ENCODE peak calls at places on chromosomes 5 and 9, in ten cellular contexts. W, Z, F, L, K, V, C, R, H and O are unnamed samples. For H3K4me1, the result is how much of the 10 kb centered on the place peaks cover.

GRCh38 chr9:36818965-36819870 is 214.8 kb downstream of the PAX5 start:
- DNase-seq in W (no peak), Z (no peak), F (peak), L (no peak), K (no peak), V (no peak), C (no peak), R (no peak), H (no peak), O (no peak)

GRCh38 chr9:133705576-133705975 is 32.6 kb downstream of the SARDH start:
- DNase-seq in W (peak), Z (no peak), F (no peak), L (peak), K (no peak), V (no peak), C (no peak), R (no peak), H (no peak), O (no peak)

GRCh38 chr5:53819482-53819881 is 259.0 kb downstream of the NDUFS4 start:
- DNase-seq in W (no peak), Z (no peak), F (no peak), L (no peak), K (no peak), V (no peak), C (no peak), R (no peak), H (no peak), O (no peak)

GRCh38 chr5:161544350-161544765 is 2.2 kb downstream of the GABRB2 start:
- DNase-seq in W (peak), Z (no peak), F (peak), L (no peak), K (peak), V (peak), C (peak), R (no peak), H (peak), O (no peak)

GRCh38 chr9:87119328-87119881 is 172.1 kb upstream of the GAS1 start:
- DNase-seq in W (no peak), Z (no peak), F (peak), L (peak), K (no peak), V (no peak), C (peak), R (peak), H (no peak), O (no peak)

GRCh38 chr5:157689942-157690689 is 18.8 kb downstream of the C5orf52 start:
- DNase-seq in W (no peak), Z (no peak), F (peak), L (no peak), K (no peak), V (no peak), C (peak), R (no peak), H (no peak), O (no peak)

GRCh38 chr9:120486347-120486746 is 93.6 kb downstream of the CDK5RAP2 start:
- DNase-seq in W (no peak), Z (no peak), F (no peak), L (no peak), K (no peak), V (no peak), C (peak), R (no peak), H (peak), O (no peak)

GRCh38 chr9:132630811-132631210 is 39.0 kb downstream of the DDX31 start:
- DNase-seq in W (no peak), Z (no peak), F (no peak), L (no peak), K (no peak), V (no peak), C (no peak), R (no peak), H (no peak), O (no peak)

GRCh38 chr5:119840175-119840574 is 210.8 kb downstream of the FAM170A start:
- DNase-seq in W (no peak), Z (no peak), F (no peak), L (no peak), K (no peak), V (no peak), C (no peak), R (no peak), H (no peak), O (no peak)

GRCh38 chr5:111512026-111512405 is 319 bp downstream of the STARD4 start:
- DNase-seq in W (no peak), Z (no peak), F (peak), L (no peak), K (peak), V (no peak), C (peak), R (no peak), H (no peak), O (no peak)

GRCh38 chr5:176413255-176413565 is 3.1 kb downstream of the CLTB start:
- DNase-seq in W (no peak), Z (no peak), F (no peak), L (peak), K (no peak), V (no peak), C (peak), R (peak), H (no peak), O (no peak)

GRCh38 chr9:125854553-125855275 is 107.5 kb downstream of the PBX3 start:
- DNase-seq in W (no peak), Z (no peak), F (no peak), L (no peak), K (no peak), V (no peak), C (peak), R (peak), H (no peak), O (no peak)

GRCh38 chr5:39376293-39376714 is 12.0 kb upstream of the C9 start:
- DNase-seq in W (peak), Z (peak), F (peak), L (no peak), K (peak), V (peak), C (peak), R (peak), H (no peak), O (peak)

GRCh38 chr9:129367287-129367686 is 189.2 kb upstream of the IER5L start:
- DNase-seq in W (no peak), Z (no peak), F (no peak), L (no peak), K (no peak), V (no peak), C (no peak), R (no peak), H (no peak), O (no peak)

GRCh38 chr5:42656661-42657035 is 100.0 kb upstream of the CCDC152 start:
- DNase-seq in W (peak), Z (no peak), F (peak), L (no peak), K (no peak), V (no peak), C (peak), R (no peak), H (no peak), O (no peak)

GRCh38 chr9:87850405-87850804 is 32.3 kb upstream of the SPATA31E1 start:
- DNase-seq in W (no peak), Z (no peak), F (peak), L (no peak), K (no peak), V (no peak), C (peak), R (peak), H (no peak), O (no peak)

GRCh38 chr5:43646997-43647396 is 44.0 kb downstream of the NNT start:
- DNase-seq in W (no peak), Z (no peak), F (no peak), L (no peak), K (no peak), V (no peak), C (peak), R (peak), H (no peak), O (no peak)

GRCh38 chr5:124649548-124650501 is 96.6 kb downstream of the ZNF608 start:
- DNase-seq in W (peak), Z (peak), F (peak), L (peak), K (peak), V (peak), C (peak), R (peak), H (peak), O (no peak)

GRCh38 chr5:93886917-93887361 is 145.5 kb upstream of the POU5F2 start:
- DNase-seq in W (no peak), Z (no peak), F (peak), L (no peak), K (peak), V (no peak), C (no peak), R (no peak), H (no peak), O (peak)

GRCh38 chr9:129336601-129337286 is 158.7 kb upstream of the IER5L start:
- DNase-seq in W (peak), Z (peak), F (peak), L (no peak), K (peak), V (peak), C (peak), R (no peak), H (peak), O (peak)

DNA sequence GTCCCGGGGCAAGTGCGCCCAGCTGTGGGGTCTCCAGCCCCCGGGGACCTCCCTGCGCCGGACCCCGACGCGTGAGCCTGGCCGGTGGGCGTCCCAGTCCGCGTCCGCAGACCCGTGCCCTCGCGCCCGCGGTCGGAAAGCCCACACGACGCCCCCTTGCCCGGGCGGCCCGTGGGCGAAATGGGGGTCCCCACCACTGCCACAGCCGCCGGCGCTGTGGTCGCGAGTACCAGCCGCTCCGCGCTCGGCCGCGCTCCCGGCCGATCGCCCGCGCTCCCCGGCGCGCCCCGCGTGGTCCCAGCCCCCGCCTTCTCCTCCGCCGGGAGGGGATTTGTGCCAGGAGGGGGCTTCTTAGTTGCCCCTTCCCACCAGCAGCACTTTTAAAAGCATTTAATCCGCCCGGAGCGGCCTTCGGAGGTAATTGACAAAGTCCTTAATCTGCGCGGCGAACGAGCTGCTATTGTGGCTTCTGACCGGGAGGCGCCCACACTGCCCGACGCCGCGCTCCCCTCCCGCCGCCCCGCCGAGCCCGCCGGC is 426 bp upstream of the FIBCD1 start:
- DNase-seq in W (no peak), Z (no peak), F (no peak), L (no peak), K (no peak), V (peak), C (peak), R (no peak), H (no peak), O (no peak)
- H3K4me3 ChIP-seq in W (no peak), Z (no peak), F (peak), L (peak), K (peak), V (peak), C (peak), R (peak), H (peak), O (no peak)

DNA sequence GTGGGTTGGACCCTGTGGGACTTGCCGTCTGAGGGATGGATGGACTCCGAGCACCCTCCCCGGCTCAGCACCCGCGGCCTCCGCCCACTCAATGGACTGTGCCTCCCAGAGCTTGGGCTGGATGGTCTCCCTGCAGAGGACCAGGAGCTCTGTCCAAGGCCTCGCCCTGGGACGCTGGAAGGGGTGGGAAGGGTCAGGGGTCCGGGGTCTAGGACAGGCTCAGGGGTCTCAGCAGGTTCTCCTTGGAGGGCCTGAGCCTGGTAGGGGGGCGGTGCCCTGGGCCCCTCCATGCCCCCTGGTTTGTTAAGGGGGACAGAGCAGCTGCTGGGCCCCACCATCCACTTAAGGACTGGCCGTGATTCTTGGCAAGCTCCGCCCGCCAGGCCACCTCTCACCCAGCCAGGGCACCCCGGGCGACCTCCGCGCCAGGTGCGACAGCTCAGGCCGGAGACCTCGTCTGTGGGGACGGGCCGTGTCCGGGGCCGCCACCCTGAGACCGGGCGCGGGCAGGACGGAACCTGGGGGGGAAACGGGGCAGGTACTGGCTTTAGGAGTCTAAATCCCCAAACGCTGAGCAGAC is 29.2 kb downstream of the EXOC3 start:
- DNase-seq in W (no peak), Z (no peak), F (peak), L (peak), K (peak), V (peak), C (peak), R (no peak), H (peak), O (no peak)
- H3K4me1 ChIP-seq in W (under half), Z (under half), F (under half), L (under half), K (under half), V (under half), C (under half), R (under half), H (under half), O (under half)

DNA sequence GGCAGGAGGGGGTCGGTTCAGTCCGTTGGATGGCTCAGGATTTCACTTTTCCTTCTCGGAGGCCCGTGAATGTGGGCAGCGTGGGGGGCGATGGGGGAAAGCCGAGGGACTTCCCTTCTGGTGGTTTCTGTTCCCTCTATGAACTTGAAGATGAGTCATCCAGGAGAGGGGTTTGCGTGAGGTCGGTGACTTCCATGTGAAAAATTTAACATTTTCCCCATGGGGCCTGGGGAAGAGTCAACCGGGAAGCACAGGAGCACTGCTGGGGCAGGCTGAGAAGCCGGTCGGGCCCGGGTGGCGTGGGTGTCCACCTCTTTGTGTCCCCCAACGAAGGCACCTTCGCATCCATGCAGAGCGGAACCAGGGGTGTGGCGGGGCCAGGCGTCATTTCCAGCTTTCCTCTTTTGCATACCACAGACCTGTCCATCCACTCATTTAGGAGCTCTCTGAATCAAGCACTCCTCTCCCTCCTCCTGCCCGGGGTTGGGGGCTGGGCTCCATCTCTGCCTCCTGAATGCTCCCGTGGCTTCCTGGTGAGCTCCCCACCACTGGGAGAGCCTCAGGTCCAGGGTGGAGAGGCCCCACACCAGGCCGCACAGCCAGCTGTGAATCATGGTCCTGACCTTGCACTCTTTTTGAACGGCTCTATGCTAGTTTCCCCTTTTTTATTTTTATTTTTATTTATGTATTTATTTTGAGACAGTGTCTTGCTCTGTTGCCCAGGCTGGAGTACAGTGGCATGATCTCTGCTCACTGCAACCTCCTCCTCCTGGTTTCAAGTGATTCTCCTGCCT is 68.4 kb downstream of the ANKRD33B start:
- DNase-seq in W (peak), Z (no peak), F (peak), L (peak), K (no peak), V (no peak), C (no peak), R (no peak), H (no peak), O (no peak)
- H3K4me3 ChIP-seq in W (peak), Z (no peak), F (no peak), L (no peak), K (no peak), V (no peak), C (no peak), R (no peak), H (no peak), O (peak)

GRCh38 chr9:89065921-89066320 is 74.7 kb downstream of the S1PR3 start:
- DNase-seq in W (no peak), Z (no peak), F (no peak), L (no peak), K (no peak), V (no peak), C (no peak), R (no peak), H (no peak), O (no peak)
- H3K4me1 ChIP-seq in W (under half), Z (under half), F (under half), L (under half), K (under half), V (under half), C (under half), R (under half), H (under half), O (under half)

GRCh38 chr5:160420331-160420610 is 1.4 kb upstream of the PTTG1 start:
- DNase-seq in W (no peak), Z (no peak), F (no peak), L (no peak), K (no peak), V (no peak), C (no peak), R (no peak), H (no peak), O (no peak)
- H3K4me3 ChIP-seq in W (peak), Z (no peak), F (no peak), L (no peak), K (no peak), V (no peak), C (no peak), R (no peak), H (no peak), O (peak)